ENCODE peak calls at places on chromosomes 3 and 15, in five cellular contexts. V is activated CD4-positive, alpha-beta T cell treated with anti-CD3 and anti-CD28 coated beads, Interleukin-2, amount 50 U/mL, for 1 hour; H is AG10803; A is CD4-positive, alpha-beta T cell; P is neuronal stem cell. F is an unnamed sample.

GRCh38 chr3:123636431-123636841 is 51.6 kb upstream of the HACD2 start:
- DNase-seq in V (no peak), A (no peak), P (peak; percentile 69), H (no peak), F (no peak)

GRCh38 chr3:126394977-126395321 is 240 bp downstream of the CFAP100 start:
- DNase-seq in A (no peak), V (no peak), H (no peak), P (no peak), F (no peak)

GRCh38 chr3:83928391-83928790 is 1030.4 kb upstream of the CADM2 start:
- DNase-seq in V (no peak), P (no peak), A (no peak), H (no peak), F (peak; percentile 2)

GRCh38 chr3:174581551-174581950 is 277.6 kb upstream of the NAALADL2 start:
- DNase-seq in A (no peak), H (no peak), P (no peak), V (no peak), F (peak; percentile 5)

GRCh38 chr3:46488735-46489361 is 8.9 kb upstream of the RTP3 start:
- DNase-seq in H (peak; percentile 81), P (peak; percentile 81), A (peak; percentile 91), V (peak; percentile 96), F (peak; percentile 96)

GRCh38 chr15:83734487-83734886 is 80.6 kb downstream of the ADAMTSL3 start:
- DNase-seq in V (no peak), H (no peak), P (no peak), A (no peak), F (peak; percentile 3)

GRCh38 chr3:11539677-11540076 is 104.0 kb downstream of the VGLL4 start:
- DNase-seq in A (no peak), P (no peak), H (no peak), V (no peak), F (no peak)

GRCh38 chr3:141814375-141814774 is 51.2 kb downstream of the GRK7 start:
- DNase-seq in P (no peak), H (no peak), A (no peak), V (no peak), F (no peak)

GRCh38 chr3:102676424-102676823 is 241.6 kb downstream of the ZPLD1 start:
- DNase-seq in P (no peak), V (no peak), A (no peak), H (no peak), F (no peak)

GRCh38 chr3:113147608-113148306 is 63.6 kb upstream of the BOC start:
- DNase-seq in A (no peak), P (no peak), V (no peak), H (no peak), F (no peak)

GRCh38 chr3:149673393-149673792 is 15.6 kb upstream of the WWTR1 start:
- DNase-seq in H (peak; percentile 81), P (no peak), V (no peak), A (no peak), F (peak; percentile 83)

GRCh38 chr3:10365791-10366190 is 44.9 kb upstream of the SEC13 start:
- DNase-seq in H (peak; percentile 19), P (no peak), A (no peak), V (no peak), F (no peak)

GRCh38 chr3:192847918-192848317 is 69.7 kb downstream of the MB21D2 start:
- DNase-seq in V (no peak), P (no peak), A (no peak), H (peak; percentile 87), F (peak; percentile 33)

GRCh38 chr15:32833323-32833944 is 115.6 kb downstream of the GREM1 start:
- DNase-seq in A (no peak), P (no peak), V (no peak), H (no peak), F (peak; percentile 61)

GRCh38 chr15:36449662-36450145 is 129.7 kb upstream of the CDIN1 start:
- DNase-seq in V (no peak), P (no peak), A (no peak), H (no peak), F (peak; percentile 49)

GRCh38 chr3:44198265-44198956 is 43.3 kb upstream of the TOPAZ1 start:
- DNase-seq in V (peak; percentile 57), P (peak; percentile 83), A (peak; percentile 46), H (peak; percentile 63), F (peak; percentile 84)

GRCh38 chr3:128464188-128464587 is 2.5 kb downstream of the DNAJB8 start:
- DNase-seq in A (no peak), P (no peak), H (no peak), V (no peak), F (no peak)

GRCh38 chr15:41115652-41116115 is 396 bp downstream of the INO80 start:
- DNase-seq in A (peak; percentile 67), P (peak; percentile 44), H (peak; percentile 52), V (peak; percentile 61), F (no peak)

GRCh38 chr3:66047321-66048050 is 8.8 kb upstream of the MAGI1 start:
- DNase-seq in P (no peak), A (no peak), H (peak; percentile 99), V (no peak), F (peak; percentile 95)

GRCh38 chr3:178255315-178255714 is 280.9 kb upstream of the KCNMB2 start:
- DNase-seq in A (no peak), V (no peak), H (peak; percentile 53), P (no peak), F (peak; percentile 8)

GRCh38 chr3:8659242-8659641 is 14.6 kb upstream of the SSUH2 start:
- DNase-seq in P (no peak), A (no peak), H (no peak), V (no peak), F (no peak)

GRCh38 chr3:14254812-14255702 is 76.4 kb downstream of the LSM3 start:
- DNase-seq in P (no peak), V (no peak), A (no peak), H (no peak), F (no peak)

GRCh38 chr3:197374951-197375560 is 76.6 kb upstream of the DLG1 start:
- DNase-seq in A (no peak), P (no peak), H (no peak), V (no peak), F (no peak)

GRCh38 chr3:126552688-126553283 is 5.9 kb downstream of the C3orf22 start:
- DNase-seq in V (no peak), A (no peak), P (no peak), H (no peak), F (no peak)

GRCh38 chr15:77063249-77063648 is 7.7 kb downstream of the TSPAN3 start:
- DNase-seq in A (no peak), H (no peak), P (no peak), V (no peak), F (no peak)

GRCh38 chr3:129602730-129603560 is 3.5 kb downstream of the PLXND1 start:
- DNase-seq in P (no peak), A (no peak), V (no peak), H (peak; percentile 94), F (peak; percentile 96)

GRCh38 chr3:127062926-127063325 is 80.0 kb downstream of the PLXNA1 start:
- DNase-seq in H (no peak), P (no peak), V (no peak), A (no peak), F (no peak)

GRCh38 chr15:52789601-52790165 is 453 bp downstream of the ONECUT1 start:
- DNase-seq in A (no peak), V (no peak), H (no peak), P (peak; percentile 33), F (peak; percentile 35)

GRCh38 chr3:126102530-126102951 is 18.6 kb upstream of the SLC41A3 start:
- DNase-seq in V (no peak), A (no peak), H (peak; percentile 81), P (no peak), F (peak; percentile 71)

GRCh38 chr3:12875857-12876451 is 34.6 kb upstream of the RPL32 start:
- DNase-seq in A (no peak), V (peak; percentile 23), P (peak; percentile 84), H (no peak), F (peak; percentile 24)

GRCh38 chr15:70140543-70141375 is 43.0 kb upstream of the TLE3 start:
- DNase-seq in P (no peak), V (peak; percentile 20), A (no peak), H (peak; percentile 24), F (peak; percentile 24)

GRCh38 chr3:146682176-146682575 is 77.0 kb upstream of the PLSCR5 start:
- DNase-seq in A (no peak), V (no peak), P (no peak), H (no peak), F (peak; percentile 46)

GRCh38 chr15:67358812-67359211 is 104.2 kb downstream of the IQCH start:
- DNase-seq in P (no peak), V (no peak), A (no peak), H (no peak), F (no peak)

GRCh38 chr3:71101014-71101413 is 482.5 kb downstream of the FOXP1 start:
- DNase-seq in H (peak; percentile 73), P (no peak), V (no peak), A (no peak), F (peak; percentile 87)

GRCh38 chr3:152309535-152310317 is 41.0 kb downstream of the MBNL1 start:
- DNase-seq in A (no peak), H (peak; percentile 78), V (no peak), P (no peak), F (peak; percentile 89)

GRCh38 chr3:46844397-46844796 is 18.8 kb downstream of the MYL3 start:
- DNase-seq in A (no peak), V (no peak), H (no peak), P (no peak), F (no peak)

GRCh38 chr3:12436514-12437222 is 47.6 kb upstream of the TSEN2 start:
- DNase-seq in H (peak; percentile 60), P (no peak), V (no peak), A (no peak), F (peak; percentile 69)

GRCh38 chr15:75232252-75232813 is 25.8 kb upstream of the GOLGA6C start:
- DNase-seq in A (no peak), V (no peak), P (no peak), H (no peak), F (no peak)

GRCh38 chr3:11317300-11317699 is 45.1 kb downstream of the ATG7 start:
- DNase-seq in P (no peak), V (no peak), A (no peak), H (no peak), F (no peak)